ENCODE peak calls at places on chromosomes 4 and X, in six cellular contexts. Q is HS-5; T is cardiac septum; G is activated T-cell treated with anti-CD3 and anti-CD28 coated beads, Interleukin-2, amount 50 U/mL, for 72 hours; H is activated naive CD4-positive, alpha-beta T cell treated with anti-CD3 and anti-CD28 coated beads, Interleukin-2, amount 10 ng/mL, durations not matched to agents 7 days and 5 days; R is caudate nucleus. B is an unnamed sample.

GRCh38 chrX:153411255-153411987 is at the start of gene ZFP92:
- DNase-seq in R (no peak), G (peak; percentile 61), T (peak; percentile 78), H (peak; percentile 57), Q (no peak), B (peak; percentile 80)

GRCh38 chr4:8504279-8505007 is 63.9 kb downstream of the TRMT44 start:
- DNase-seq in G (no peak), Q (no peak), T (no peak), R (no peak), H (no peak), B (peak; percentile 73)

GRCh38 chr4:105061136-105061696 is 85.5 kb upstream of the TET2 start:
- DNase-seq in T (no peak), Q (no peak), H (peak; percentile 34), G (peak; percentile 64), R (no peak), B (no peak)

GRCh38 chr4:123977623-123978022 is 581.0 kb downstream of the SPRY1 start:
- DNase-seq in G (no peak), R (no peak), H (no peak), Q (no peak), T (no peak), B (no peak)

GRCh38 chr4:186161138-186161537 is 30.2 kb upstream of the CYP4V2 start:
- DNase-seq in Q (no peak), R (no peak), H (peak; percentile 57), G (peak; percentile 32), T (no peak), B (no peak)

GRCh38 chr4:124053872-124054538 is 657.4 kb downstream of the SPRY1 start:
- DNase-seq in T (no peak), Q (no peak), R (no peak), H (no peak), G (no peak), B (no peak)

GRCh38 chr4:137125011-137125410 is 407.3 kb downstream of the PCDH18 start:
- DNase-seq in R (no peak), G (no peak), Q (peak; percentile 26), T (no peak), H (no peak), B (no peak)

GRCh38 chr4:112523008-112523440 is 7.0 kb upstream of the NEUROG2 start:
- DNase-seq in R (no peak), T (no peak), H (peak; percentile 57), G (peak; percentile 76), Q (no peak), B (no peak)

GRCh38 chr4:109078724-109079123 is 223.7 kb downstream of the COL25A1 start:
- DNase-seq in R (no peak), T (no peak), H (no peak), Q (peak; percentile 20), G (no peak), B (no peak)

GRCh38 chrX:12115377-12115776 is 22.9 kb upstream of the FRMPD4 start:
- DNase-seq in R (no peak), H (no peak), Q (no peak), T (no peak), G (no peak), B (no peak)

GRCh38 chr4:124650614-124651013 is 61.9 kb downstream of the ANKRD50 start:
- DNase-seq in Q (no peak), R (no peak), G (no peak), T (no peak), H (no peak), B (no peak)

GRCh38 chrX:40154853-40155616 is 57.3 kb upstream of the BCOR start:
- DNase-seq in H (peak; percentile 25), T (peak; percentile 88), Q (no peak), R (peak; percentile 38), G (no peak), B (peak; percentile 93)

GRCh38 chr4:180060159-180060889 is 2182.9 kb upstream of the TENM3 start:
- DNase-seq in T (no peak), R (no peak), G (no peak), H (no peak), Q (no peak), B (no peak)

GRCh38 chr4:29983890-29984289 is 736.3 kb upstream of the PCDH7 start:
- DNase-seq in R (no peak), H (no peak), Q (no peak), T (no peak), G (no peak), B (no peak)

GRCh38 chr4:142960867-142961644 is 115.0 kb upstream of the INPP4B start:
- DNase-seq in G (no peak), R (no peak), Q (no peak), H (no peak), T (no peak), B (no peak)

GRCh38 chr4:7000421-7001176 is 42.6 kb upstream of the TADA2B start:
- DNase-seq in Q (no peak), H (no peak), R (peak; percentile 28), G (no peak), T (no peak), B (no peak)

GRCh38 chr4:57193164-57193810 is 83.1 kb upstream of the IGFBP7 start:
- DNase-seq in G (no peak), Q (no peak), R (no peak), T (no peak), H (no peak), B (no peak)

GRCh38 chr4:18935956-18936355 is 914.4 kb upstream of the LCORL start:
- DNase-seq in G (no peak), T (no peak), R (no peak), H (no peak), Q (no peak), B (no peak)

GRCh38 chrX:146481735-146482134 is 327.8 kb upstream of the CXorf51B start:
- DNase-seq in R (no peak), H (no peak), G (no peak), Q (no peak), T (no peak), B (no peak)

GRCh38 chr4:1593458-1593857 is 90.7 kb downstream of the FAM53A start:
- DNase-seq in T (peak; percentile 20), R (no peak), H (no peak), G (no peak), Q (no peak), B (peak; percentile 36)

GRCh38 chr4:74317616-74318256 is 9.5 kb downstream of the EPGN start:
- DNase-seq in T (no peak), G (no peak), R (no peak), Q (no peak), H (no peak), B (no peak)

GRCh38 chrX:76172325-76172887 is 456 bp upstream of the PBDC1 start:
- DNase-seq in Q (no peak), H (no peak), G (no peak), R (no peak), T (no peak), B (no peak)

GRCh38 chr4:127995776-127996175 is 30.6 kb downstream of the ABHD18 start:
- DNase-seq in R (no peak), H (no peak), T (no peak), G (no peak), Q (peak; percentile 8), B (no peak)

GRCh38 chr4:8427761-8428287 is 12.7 kb downstream of the ACOX3 start:
- DNase-seq in Q (peak; percentile 15), T (no peak), H (no peak), G (no peak), R (no peak), B (peak; percentile 81)

GRCh38 chr4:105551968-105552746 is at the start of gene ARHGEF38:
- DNase-seq in T (no peak), G (no peak), Q (no peak), H (no peak), R (no peak), B (no peak)

GRCh38 chr4:187017156-187017555 is 293.5 kb upstream of the FAT1 start:
- DNase-seq in R (no peak), Q (no peak), H (no peak), G (no peak), T (no peak), B (no peak)

GRCh38 chrX:46653482-46653881 is 79.9 kb downstream of the CHST7 start:
- DNase-seq in H (peak; percentile 26), T (no peak), G (peak; percentile 13), Q (no peak), R (no peak), B (no peak)

GRCh38 chr4:95985051-95985450 is 145.2 kb downstream of the PDHA2 start:
- DNase-seq in H (no peak), Q (no peak), G (no peak), T (no peak), R (no peak), B (no peak)

GRCh38 chr4:127622923-127623754 is 9.6 kb upstream of the INTU start:
- DNase-seq in Q (no peak), T (no peak), R (peak; percentile 27), G (peak; percentile 30), H (no peak), B (peak; percentile 83)

GRCh38 chr4:15250021-15250441 is 177.8 kb upstream of the C1QTNF7 start:
- DNase-seq in H (no peak), R (no peak), Q (no peak), G (no peak), T (no peak), B (no peak)

GRCh38 chr4:120066182-120066524 is 495 bp downstream of the MAD2L1 start:
- DNase-seq in R (no peak), T (no peak), G (no peak), H (peak; percentile 82), Q (no peak), B (no peak)

GRCh38 chr4:76545161-76545884 is 110.3 kb downstream of the SHROOM3 start:
- DNase-seq in R (no peak), T (no peak), H (no peak), G (no peak), Q (no peak), B (no peak)

GRCh38 chr4:2935762-2936743 is 27.2 kb downstream of the NOP14 start:
- DNase-seq in R (no peak), G (peak; percentile 90), Q (no peak), T (peak; percentile 41), H (peak; percentile 44), B (peak; percentile 73)

B was measured in posterior vena cava.